ENCODE peak calls at places on chromosomes 6 and 20, in six cellular contexts. Y is GM12878; A is H1; U is aorta; J is CD4-positive, alpha-beta T cell; O is tibial artery. H is an unnamed sample. For H3K27me3, the result is how much of the 10 kb centered on the place peaks cover.

GRCh38 chr6:31423550-31423949 is 20.2 kb downstream of the MICA start:
- DNase-seq in Y (no peak), U (no peak), A (no peak), O (no peak), J (no peak), H (no peak)

GRCh38 chr6:103675807-103676406 is 1183.8 kb downstream of the HACE1 start:
- DNase-seq in U (no peak), O (no peak), Y (no peak), J (no peak), A (no peak), H (no peak)

GRCh38 chr6:35728663-35729348 is 8.0 kb upstream of the ARMC12 start:
- DNase-seq in J (peak), A (no peak), U (no peak), O (peak), Y (no peak), H (no peak)

GRCh38 chr20:24589381-24589780 is 120.0 kb downstream of the SYNDIG1 start:
- DNase-seq in Y (no peak), U (no peak), O (no peak), J (no peak), A (peak), H (peak)

GRCh38 chr20:43824279-43824678 is 90.4 kb upstream of the TOX2 start:
- DNase-seq in A (peak), O (no peak), U (no peak), J (no peak), Y (no peak), H (no peak)

GRCh38 chr6:5894357-5894756 is 112.4 kb downstream of the NRN1 start:
- DNase-seq in O (no peak), U (no peak), Y (no peak), A (no peak), J (no peak), H (no peak)

GRCh38 chr6:26195924-26196845 is 109.0 kb downstream of the HFE start:
- DNase-seq in O (no peak), J (no peak), U (no peak), Y (no peak), A (no peak), H (peak)

GRCh38 chr6:154791561-154792317 is 58.5 kb downstream of the SCAF8 start:
- DNase-seq in O (no peak), Y (no peak), U (no peak), J (no peak), A (no peak), H (no peak)

GRCh38 chr6:44302856-44303255 is 10.3 kb downstream of the AARS2 start:
- DNase-seq in O (no peak), Y (no peak), A (no peak), J (no peak), U (peak), H (no peak)

GRCh38 chr20:25539742-25540201 is 45.6 kb downstream of the NINL start:
- DNase-seq in Y (no peak), U (no peak), J (no peak), O (no peak), A (no peak), H (no peak)

GRCh38 chr20:13220857-13221297 is at the start of gene ISM1:
- DNase-seq in A (peak), O (peak), Y (no peak), J (peak), U (peak), H (no peak)

GRCh38 chr6:156760377-156760776 is 16.8 kb upstream of the ARID1B start:
- DNase-seq in J (no peak), Y (no peak), A (no peak), U (no peak), O (no peak), H (peak)

GRCh38 chr20:59385461-59385860 is 85.0 kb downstream of the EDN3 start:
- DNase-seq in J (peak), U (no peak), Y (no peak), A (peak), O (no peak), H (no peak)

GRCh38 chr20:31718952-31719643 is 3.6 kb downstream of the BCL2L1 start:
- DNase-seq in O (no peak), Y (no peak), J (no peak), U (no peak), A (no peak), H (no peak)

GRCh38 chr6:35494161-35494563 is 2.7 kb downstream of the TEAD3 start:
- DNase-seq in Y (no peak), A (no peak), J (no peak), U (no peak), O (no peak), H (no peak)

GRCh38 chr6:124131779-124132178 is 328.1 kb downstream of the NKAIN2 start:
- DNase-seq in U (no peak), O (no peak), Y (no peak), J (no peak), A (no peak), H (no peak)

GRCh38 chr6:22019877-22020276 is 277.0 kb downstream of the PRL start:
- DNase-seq in Y (no peak), O (no peak), U (no peak), J (no peak), A (no peak), H (no peak)

GRCh38 chr6:35486005-35486925 is 10.6 kb downstream of the TEAD3 start:
- DNase-seq in O (no peak), A (peak), Y (no peak), U (peak), J (no peak), H (no peak)

GRCh38 chr6:126721581-126722145 is 381.7 kb downstream of the CENPW start:
- DNase-seq in Y (no peak), U (no peak), J (no peak), A (no peak), O (no peak), H (peak)

GRCh38 chr6:145529582-145529981 is 205.7 kb downstream of the EPM2A start:
- DNase-seq in A (no peak), J (no peak), U (no peak), Y (no peak), O (no peak), H (no peak)
- H3K27me3 ChIP-seq in A (half or more), J (under half), U (under half), Y (under half), O (under half), H (under half)

GRCh38 chr6:163586888-163587287 is 172.4 kb downstream of the QKI start:
- DNase-seq in U (no peak), O (no peak), A (no peak), J (no peak), Y (no peak), H (no peak)

GRCh38 chr6:163589401-163589800 is 174.9 kb downstream of the QKI start:
- DNase-seq in J (no peak), Y (no peak), A (no peak), O (no peak), U (no peak), H (no peak)

GRCh38 chr6:163585932-163586437 is 171.5 kb downstream of the QKI start:
- DNase-seq in O (peak), J (no peak), A (no peak), U (no peak), Y (no peak), H (peak)

GRCh38 chr6:163592872-163593271 is 178.4 kb downstream of the QKI start:
- DNase-seq in U (no peak), Y (no peak), A (no peak), O (no peak), J (no peak), H (no peak)

DNA sequence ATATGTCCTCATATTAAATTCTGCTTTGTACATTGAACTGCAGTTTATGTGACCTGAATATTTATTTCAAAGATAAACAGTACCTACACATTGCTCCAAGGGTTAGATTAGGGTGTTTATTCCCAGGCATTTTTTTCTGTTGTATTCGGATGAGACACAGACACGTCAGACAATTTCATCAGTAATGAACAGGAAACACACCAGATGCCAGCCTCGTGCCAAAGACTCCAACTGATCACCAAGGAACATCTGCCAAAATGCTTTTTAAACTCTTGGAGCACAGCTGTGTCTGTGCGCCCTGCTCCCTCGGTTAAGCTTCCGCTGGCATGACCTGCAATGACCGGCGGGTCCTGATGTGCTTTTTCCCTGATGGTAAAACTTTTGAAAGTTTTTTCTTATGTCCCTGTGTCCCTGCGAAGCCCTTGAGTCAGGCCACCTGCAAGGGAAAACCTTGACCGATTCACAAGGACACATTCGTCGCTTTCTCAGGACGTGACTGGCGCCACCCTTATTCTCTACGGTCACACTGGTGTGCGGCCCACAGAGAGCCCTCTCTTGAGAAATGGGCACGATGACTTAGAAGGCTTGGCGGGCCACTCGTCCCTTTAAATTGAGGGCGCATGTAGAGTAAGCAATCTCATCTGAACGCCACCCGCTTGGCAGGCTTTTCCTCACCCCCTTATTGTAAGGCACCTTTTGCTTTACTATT is 173.8 kb downstream of the QKI start:
- DNase-seq in U (no peak), Y (no peak), O (no peak), J (no peak), A (no peak), H (peak)
- H3K27ac ChIP-seq in U (no peak), Y (no peak), O (no peak), J (no peak), A (no peak), H (peak)

GRCh38 chr6:119483936-119484335 is 134.4 kb upstream of the MAN1A1 start:
- DNase-seq in A (no peak), O (no peak), Y (no peak), U (no peak), J (no peak), H (no peak)
- H3K27me3 ChIP-seq in A (under half), O (under half), Y (under half), U (under half), J (under half), H (under half)

DNA sequence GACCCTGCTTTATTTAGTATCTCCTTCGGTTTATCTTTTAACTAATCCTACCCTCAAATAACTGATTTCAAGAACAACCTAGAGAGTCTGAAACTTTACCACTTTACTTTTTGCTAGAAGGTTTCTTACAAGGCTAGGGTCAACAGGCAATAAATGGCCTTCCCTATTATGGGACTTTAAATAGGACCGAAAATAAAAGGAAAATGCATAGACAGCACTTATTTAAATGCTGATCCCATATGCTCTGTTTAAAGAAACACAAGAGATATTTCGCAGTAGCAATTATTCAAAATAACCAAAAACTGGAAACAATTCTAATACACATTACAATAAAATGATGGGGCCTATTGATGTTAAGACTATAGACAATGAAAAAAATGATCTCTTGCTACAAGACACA is 13.7 kb downstream of the MCUR1 start:
- DNase-seq in O (no peak), A (no peak), J (no peak), Y (no peak), U (no peak), H (no peak)
- H3K27ac ChIP-seq in O (no peak), A (no peak), J (no peak), Y (no peak), U (no peak), H (no peak)

GRCh38 chr20:51275181-51275580 is 252.3 kb upstream of the KCNG1 start:
- DNase-seq in Y (no peak), J (no peak), U (no peak), A (no peak), O (no peak), H (no peak)
- H3K27me3 ChIP-seq in Y (under half), J (under half), U (under half), A (under half), O (under half), H (under half)

DNA sequence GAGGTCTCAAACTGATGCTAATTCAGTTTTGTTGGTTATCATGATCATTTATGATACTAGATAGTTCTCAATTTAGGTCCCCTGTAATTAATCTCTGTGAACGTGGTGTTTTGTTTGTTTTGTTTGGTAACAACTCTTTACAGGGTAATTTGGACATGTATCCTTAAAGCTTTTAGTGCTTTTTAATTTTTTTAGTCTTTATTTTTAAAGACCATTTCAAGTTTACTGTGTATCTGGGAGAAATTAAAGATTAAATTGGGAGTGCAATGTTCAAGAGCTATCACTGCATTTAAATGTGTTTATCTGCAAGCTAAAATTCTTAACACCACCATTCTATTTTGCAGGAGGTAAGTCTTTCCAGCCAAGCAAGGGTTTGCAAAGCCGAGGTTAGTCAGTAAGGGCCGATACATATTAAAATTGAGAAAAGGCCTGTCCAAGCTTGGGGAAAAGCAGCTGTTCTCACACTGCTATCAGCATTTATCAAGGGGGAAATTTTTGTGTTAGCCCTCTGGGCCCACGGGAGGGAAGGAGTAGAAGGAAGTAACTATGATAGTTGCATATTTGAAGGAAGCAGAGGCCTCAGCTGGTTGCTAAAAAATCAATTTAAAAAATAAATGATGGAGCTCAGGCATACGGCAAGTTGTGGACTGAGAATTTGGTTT is 59.4 kb upstream of the ZNF217 start:
- DNase-seq in U (no peak), Y (no peak), A (no peak), O (no peak), J (no peak), H (no peak)
- H3K27ac ChIP-seq in U (no peak), Y (peak), A (no peak), O (no peak), J (peak), H (no peak)

GRCh38 chr6:7628915-7629314 is 38.9 kb downstream of the SNRNP48 start:
- DNase-seq in A (no peak), Y (no peak), U (no peak), O (no peak), J (no peak), H (no peak)
- H3K27me3 ChIP-seq in A (under half), Y (under half), U (under half), O (under half), J (under half), H (under half)

GRCh38 chr6:10759312-10759839 is 11.8 kb downstream of the TMEM14B start:
- DNase-seq in O (no peak), U (no peak), J (no peak), Y (no peak), A (no peak), H (peak)

GRCh38 chr6:10763006-10763405 is 15.4 kb downstream of the TMEM14B start:
- DNase-seq in A (no peak), U (no peak), J (no peak), Y (no peak), O (no peak), H (no peak)

GRCh38 chr6:10756085-10756484 is 8.5 kb downstream of the TMEM14B start:
- DNase-seq in J (no peak), Y (no peak), U (no peak), O (no peak), A (no peak), H (no peak)

GRCh38 chr6:10759884-10760329 is 12.3 kb downstream of the TMEM14B start:
- DNase-seq in Y (no peak), J (no peak), A (no peak), U (no peak), O (no peak), H (peak)
- H3K27ac ChIP-seq in Y (no peak), J (no peak), A (no peak), U (no peak), O (no peak), H (peak)

DNA sequence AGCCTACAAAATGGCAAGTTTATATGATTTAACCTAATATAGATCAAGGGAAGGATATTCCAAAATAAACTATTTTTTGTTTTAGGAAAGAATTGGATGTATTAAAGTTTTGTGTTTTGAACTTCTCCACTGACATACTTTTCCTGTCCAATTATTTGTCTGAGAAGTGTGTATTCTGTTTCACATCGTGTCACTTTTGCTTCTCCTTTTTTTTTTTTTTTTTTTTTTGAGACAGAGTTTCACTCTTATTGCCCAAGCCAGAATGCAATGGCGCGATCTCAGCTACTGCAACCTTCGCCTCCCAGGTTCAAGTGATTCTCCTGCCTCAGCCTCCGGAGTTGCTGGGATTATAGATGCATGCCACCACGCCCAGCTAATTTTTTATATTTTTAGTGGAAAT is 58.8 kb downstream of the SCAND1 start:
- DNase-seq in A (no peak), Y (no peak), J (no peak), U (no peak), O (no peak), H (no peak)
- H3K27me3 ChIP-seq in A (under half), Y (under half), J (under half), U (under half), O (under half), H (under half)

H was measured in SJSA1.